ENCODE peak calls at places on chromosomes 11 and 22, in nine cellular contexts. One of them, this sample, is unnamed. For H3K27me3, the result is how much of the 10 kb centered on the place peaks cover.

GRCh38 chr11:76889414-76889975 is 28.8 kb downstream of the ACER3 start:
- DNase-seq in IMR-90: no peak
- DNase-seq in body of pancreas: no peak
- DNase-seq in breast epithelium: no peak
- DNase-seq in ovary: no peak
- DNase-seq in heart left ventricle: no peak
- DNase-seq in endothelial cell of umbilical vein: no peak
- DNase-seq in adrenal gland: no peak
- DNase-seq in stomach: no peak
- DNase-seq in this sample: no peak

GRCh38 chr11:71489311-71490043 is 36.5 kb downstream of the NADSYN1 start:
- DNase-seq in IMR-90: peak
- DNase-seq in body of pancreas: peak
- DNase-seq in breast epithelium: peak
- DNase-seq in ovary: peak
- DNase-seq in heart left ventricle: no peak
- DNase-seq in endothelial cell of umbilical vein: peak
- DNase-seq in adrenal gland: peak
- DNase-seq in stomach: peak
- DNase-seq in this sample: no peak

GRCh38 chr11:120121914-120122473 is 15.9 kb downstream of the TRIM29 start:
- DNase-seq in IMR-90: no peak
- DNase-seq in body of pancreas: peak
- DNase-seq in breast epithelium: no peak
- DNase-seq in ovary: no peak
- DNase-seq in heart left ventricle: peak
- DNase-seq in endothelial cell of umbilical vein: no peak
- DNase-seq in adrenal gland: no peak
- DNase-seq in stomach: no peak
- DNase-seq in this sample: no peak

GRCh38 chr11:118791961-118792578 is 1.1 kb upstream of the DDX6 start:
- DNase-seq in IMR-90: no peak
- DNase-seq in body of pancreas: peak
- DNase-seq in breast epithelium: peak
- DNase-seq in ovary: peak
- DNase-seq in heart left ventricle: peak
- DNase-seq in endothelial cell of umbilical vein: no peak
- DNase-seq in adrenal gland: no peak
- DNase-seq in stomach: peak
- DNase-seq in this sample: peak

GRCh38 chr11:69504127-69504526 is 22.7 kb downstream of the LINC01488 start:
- DNase-seq in IMR-90: no peak
- DNase-seq in body of pancreas: no peak
- DNase-seq in breast epithelium: no peak
- DNase-seq in ovary: no peak
- DNase-seq in heart left ventricle: no peak
- DNase-seq in endothelial cell of umbilical vein: no peak
- DNase-seq in adrenal gland: no peak
- DNase-seq in stomach: no peak
- DNase-seq in this sample: no peak

GRCh38 chr11:13040969-13041561 is 31.9 kb downstream of the RASSF10 start:
- DNase-seq in IMR-90: no peak
- DNase-seq in body of pancreas: no peak
- DNase-seq in breast epithelium: no peak
- DNase-seq in ovary: no peak
- DNase-seq in heart left ventricle: no peak
- DNase-seq in endothelial cell of umbilical vein: no peak
- DNase-seq in adrenal gland: no peak
- DNase-seq in stomach: no peak
- DNase-seq in this sample: no peak

GRCh38 chr11:119339581-119340334 is 925 bp downstream of the C1QTNF5 start:
- DNase-seq in IMR-90: no peak
- DNase-seq in body of pancreas: peak
- DNase-seq in breast epithelium: no peak
- DNase-seq in ovary: peak
- DNase-seq in heart left ventricle: peak
- DNase-seq in endothelial cell of umbilical vein: peak
- DNase-seq in adrenal gland: peak
- DNase-seq in stomach: peak
- DNase-seq in this sample: peak

GRCh38 chr11:131195801-131196517 is 174.5 kb upstream of the NTM start:
- DNase-seq in IMR-90: peak
- DNase-seq in body of pancreas: peak
- DNase-seq in breast epithelium: no peak
- DNase-seq in ovary: peak
- DNase-seq in heart left ventricle: peak
- DNase-seq in endothelial cell of umbilical vein: no peak
- DNase-seq in adrenal gland: peak
- DNase-seq in stomach: peak
- DNase-seq in this sample: no peak

GRCh38 chr11:5362017-5362625 is 10.8 kb downstream of the OR51B6 start:
- DNase-seq in IMR-90: peak
- DNase-seq in body of pancreas: no peak
- DNase-seq in breast epithelium: no peak
- DNase-seq in ovary: no peak
- DNase-seq in heart left ventricle: no peak
- DNase-seq in endothelial cell of umbilical vein: no peak
- DNase-seq in adrenal gland: no peak
- DNase-seq in stomach: no peak
- DNase-seq in this sample: no peak

GRCh38 chr22:46086577-46087335 is 63.6 kb upstream of the PPARA start:
- DNase-seq in IMR-90: peak
- DNase-seq in body of pancreas: peak
- DNase-seq in breast epithelium: no peak
- DNase-seq in ovary: no peak
- DNase-seq in heart left ventricle: peak
- DNase-seq in endothelial cell of umbilical vein: no peak
- DNase-seq in adrenal gland: peak
- DNase-seq in stomach: peak
- DNase-seq in this sample: peak

GRCh38 chr11:34907934-34908593 is 8.1 kb downstream of the APIP start:
- DNase-seq in IMR-90: no peak
- DNase-seq in body of pancreas: no peak
- DNase-seq in breast epithelium: no peak
- DNase-seq in ovary: no peak
- DNase-seq in heart left ventricle: no peak
- DNase-seq in endothelial cell of umbilical vein: peak
- DNase-seq in adrenal gland: no peak
- DNase-seq in stomach: no peak
- DNase-seq in this sample: no peak

GRCh38 chr11:5611627-5612026 is 13.2 kb upstream of the TRIM34 start:
- DNase-seq in IMR-90: no peak
- DNase-seq in body of pancreas: no peak
- DNase-seq in breast epithelium: no peak
- DNase-seq in ovary: no peak
- DNase-seq in heart left ventricle: no peak
- DNase-seq in endothelial cell of umbilical vein: no peak
- DNase-seq in adrenal gland: no peak
- DNase-seq in stomach: no peak
- DNase-seq in this sample: no peak

GRCh38 chr22:49748514-49748913 is 79.2 kb downstream of the BRD1 start:
- DNase-seq in IMR-90: no peak
- DNase-seq in body of pancreas: no peak
- DNase-seq in breast epithelium: no peak
- DNase-seq in ovary: no peak
- DNase-seq in heart left ventricle: no peak
- DNase-seq in endothelial cell of umbilical vein: no peak
- DNase-seq in adrenal gland: no peak
- DNase-seq in stomach: no peak
- DNase-seq in this sample: no peak

GRCh38 chr11:129985823-129986222 is 16.8 kb downstream of the PRDM10 start:
- DNase-seq in IMR-90: no peak
- DNase-seq in body of pancreas: no peak
- DNase-seq in breast epithelium: no peak
- DNase-seq in ovary: no peak
- DNase-seq in heart left ventricle: no peak
- DNase-seq in endothelial cell of umbilical vein: no peak
- DNase-seq in adrenal gland: no peak
- DNase-seq in stomach: no peak
- DNase-seq in this sample: no peak

GRCh38 chr11:88377151-88377550 is 39.6 kb upstream of the CTSC start:
- DNase-seq in IMR-90: peak
- DNase-seq in body of pancreas: no peak
- DNase-seq in breast epithelium: no peak
- DNase-seq in ovary: no peak
- DNase-seq in heart left ventricle: no peak
- DNase-seq in endothelial cell of umbilical vein: no peak
- DNase-seq in adrenal gland: no peak
- DNase-seq in stomach: no peak
- DNase-seq in this sample: no peak

GRCh38 chr22:44697423-44698179 is 4.4 kb upstream of the PRR5 start:
- DNase-seq in IMR-90: peak
- DNase-seq in body of pancreas: peak
- DNase-seq in breast epithelium: peak
- DNase-seq in ovary: peak
- DNase-seq in heart left ventricle: peak
- DNase-seq in endothelial cell of umbilical vein: peak
- DNase-seq in adrenal gland: peak
- DNase-seq in stomach: peak
- DNase-seq in this sample: peak

DNA sequence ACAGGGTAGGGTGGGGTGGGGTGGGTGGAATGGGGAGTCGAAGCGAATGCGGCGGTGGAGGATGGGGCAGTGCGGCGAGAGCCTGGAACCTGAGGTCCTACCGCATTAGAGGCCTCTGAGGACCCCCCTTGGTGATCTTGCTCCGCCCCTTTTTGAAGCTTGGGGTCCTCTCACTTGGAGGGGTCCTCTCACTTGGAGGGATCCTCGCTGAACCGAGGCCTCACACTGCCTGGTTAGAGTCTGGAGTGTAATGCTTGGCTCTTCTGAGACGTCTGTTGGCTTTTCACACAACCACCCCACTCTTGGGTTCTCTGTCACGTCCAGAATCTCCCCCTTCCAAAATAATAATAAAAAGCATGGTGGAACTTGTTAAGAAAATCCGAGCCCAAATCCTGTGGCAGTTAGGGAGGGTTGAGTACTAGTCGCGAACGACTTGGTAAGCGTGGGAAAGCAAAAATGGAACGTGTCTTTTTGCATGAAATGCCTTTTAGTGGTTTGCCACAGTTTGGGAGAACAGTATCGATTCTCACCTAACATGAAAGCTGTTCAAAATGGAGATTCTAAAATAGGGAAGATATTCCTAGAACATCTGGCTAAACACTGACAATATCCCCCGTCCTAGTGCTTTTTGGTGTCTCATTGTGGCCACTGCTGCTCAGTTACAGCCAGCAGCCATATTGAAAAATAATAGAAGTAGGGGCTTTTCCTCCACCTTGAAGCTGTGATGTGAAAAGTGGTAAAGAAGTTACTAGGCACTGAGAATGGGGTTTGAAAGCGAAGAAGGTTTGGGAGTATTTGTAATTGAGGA is 821 bp downstream of the RBX1 start:
- DNase-seq in IMR-90: peak
- DNase-seq in body of pancreas: no peak
- DNase-seq in breast epithelium: no peak
- DNase-seq in ovary: no peak
- DNase-seq in heart left ventricle: no peak
- DNase-seq in endothelial cell of umbilical vein: no peak
- DNase-seq in adrenal gland: no peak
- DNase-seq in stomach: no peak
- DNase-seq in this sample: no peak
- TF ChIP-seq POLR2A in IMR-90: no peak
- TF ChIP-seq POLR2A in body of pancreas: no peak
- TF ChIP-seq POLR2A in breast epithelium: no peak
- TF ChIP-seq POLR2A in ovary: no peak
- TF ChIP-seq POLR2A in heart left ventricle: no peak
- TF ChIP-seq POLR2A in endothelial cell of umbilical vein: peak
- TF ChIP-seq POLR2A in adrenal gland: peak
- TF ChIP-seq POLR2A in stomach: no peak
- TF ChIP-seq POLR2A in this sample: no peak

DNA sequence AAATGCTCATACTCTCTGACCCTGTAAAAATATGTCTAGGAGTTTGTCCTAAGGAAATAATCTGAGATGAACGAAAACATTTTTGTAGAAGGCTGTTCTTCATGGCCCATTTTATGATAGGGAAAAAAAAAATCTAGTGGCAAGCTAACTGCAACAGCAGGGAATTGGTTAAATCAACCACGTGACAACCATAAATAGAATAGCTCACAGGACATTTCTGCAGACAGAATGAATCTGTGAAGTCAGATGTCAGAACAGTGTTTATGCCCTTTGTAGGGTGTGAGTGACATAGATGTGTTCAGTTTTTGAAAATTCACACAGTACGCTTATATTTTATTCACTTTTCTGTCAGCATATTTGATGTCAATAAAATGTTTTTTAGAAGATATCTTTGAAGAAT is 16.1 kb downstream of the ARHGAP1 start:
- DNase-seq in IMR-90: no peak
- DNase-seq in body of pancreas: no peak
- DNase-seq in breast epithelium: no peak
- DNase-seq in ovary: no peak
- DNase-seq in heart left ventricle: no peak
- DNase-seq in endothelial cell of umbilical vein: no peak
- DNase-seq in adrenal gland: no peak
- DNase-seq in stomach: no peak
- DNase-seq in this sample: no peak
- H3K27me3 ChIP-seq in IMR-90: under half
- H3K27me3 ChIP-seq in body of pancreas: under half
- H3K27me3 ChIP-seq in breast epithelium: under half
- H3K27me3 ChIP-seq in ovary: under half
- H3K27me3 ChIP-seq in heart left ventricle: under half
- H3K27me3 ChIP-seq in endothelial cell of umbilical vein: under half
- H3K27me3 ChIP-seq in adrenal gland: under half
- H3K27me3 ChIP-seq in stomach: under half
- H3K27me3 ChIP-seq in this sample: under half

DNA sequence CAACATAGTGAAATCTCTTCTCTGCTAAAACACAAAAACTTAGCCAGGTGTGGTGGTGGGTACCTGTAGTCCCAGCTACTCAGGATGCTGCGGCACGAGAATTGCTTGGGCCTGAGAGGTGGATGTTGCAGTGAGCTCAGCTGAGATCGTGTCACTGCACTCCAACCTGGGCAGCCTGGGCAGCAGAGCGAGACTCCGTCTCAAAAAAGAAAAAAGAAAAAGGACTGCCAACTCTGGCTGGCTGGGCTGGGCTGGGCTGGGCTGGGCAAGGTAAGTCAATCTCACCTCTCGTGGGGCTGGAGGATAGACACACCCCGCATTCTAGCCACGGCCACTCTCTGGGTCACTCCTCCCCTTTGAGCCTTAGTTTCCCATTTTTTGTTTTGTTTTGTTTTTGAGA is 26.9 kb downstream of the TEF start:
- DNase-seq in IMR-90: no peak
- DNase-seq in body of pancreas: no peak
- DNase-seq in breast epithelium: no peak
- DNase-seq in ovary: no peak
- DNase-seq in heart left ventricle: no peak
- DNase-seq in endothelial cell of umbilical vein: no peak
- DNase-seq in adrenal gland: no peak
- DNase-seq in stomach: peak
- DNase-seq in this sample: no peak
- H3K27ac ChIP-seq in IMR-90: no peak
- H3K27ac ChIP-seq in body of pancreas: no peak
- H3K27ac ChIP-seq in breast epithelium: no peak
- H3K27ac ChIP-seq in ovary: no peak
- H3K27ac ChIP-seq in heart left ventricle: peak
- H3K27ac ChIP-seq in endothelial cell of umbilical vein: no peak
- H3K27ac ChIP-seq in adrenal gland: no peak
- H3K27ac ChIP-seq in stomach: peak
- H3K27ac ChIP-seq in this sample: no peak

GRCh38 chr22:33054276-33054675 is 3.9 kb downstream of the SYN3 start:
- DNase-seq in IMR-90: no peak
- DNase-seq in body of pancreas: no peak
- DNase-seq in breast epithelium: no peak
- DNase-seq in ovary: no peak
- DNase-seq in heart left ventricle: no peak
- DNase-seq in endothelial cell of umbilical vein: no peak
- DNase-seq in adrenal gland: no peak
- DNase-seq in stomach: no peak
- DNase-seq in this sample: no peak
- TF ChIP-seq POLR2A in IMR-90: no peak
- TF ChIP-seq POLR2A in body of pancreas: no peak
- TF ChIP-seq POLR2A in breast epithelium: no peak
- TF ChIP-seq POLR2A in ovary: no peak
- TF ChIP-seq POLR2A in heart left ventricle: no peak
- TF ChIP-seq POLR2A in endothelial cell of umbilical vein: no peak
- TF ChIP-seq POLR2A in adrenal gland: no peak
- TF ChIP-seq POLR2A in stomach: no peak
- TF ChIP-seq POLR2A in this sample: no peak